ENCODE peak calls at places on chromosomes 12 and 14, in nine cellular contexts. F is A673; T is T-cell; H is testis; J is activated CD8-positive, alpha-beta T cell treated with anti-CD3 and anti-CD28 coated beads, Interleukin-2, amount 10 ng/mL, durations not matched to agents 7 days and 5 days; N is tibial nerve; V is AG08395; L is GM20000; Z is HFFc6. D is an unnamed sample.

GRCh38 chr14:41062826-41063225 is 543.9 kb upstream of the LRFN5 start:
- DNase-seq in V (no peak), L (no peak), F (no peak), N (no peak), Z (no peak), T (no peak), H (no peak), J (no peak), D (no peak)

GRCh38 chr12:15788266-15789214 is 648 bp downstream of the EPS8 start:
- DNase-seq in F (peak), V (peak), H (peak), T (peak), J (peak), L (peak), N (peak), Z (no peak), D (no peak)

GRCh38 chr14:51004801-51005526 is 60.7 kb upstream of the PYGL start:
- DNase-seq in Z (no peak), H (no peak), N (no peak), L (no peak), V (peak), F (no peak), J (no peak), T (no peak), D (no peak)

GRCh38 chr12:68877583-68877982 is 55.4 kb downstream of the CPM start:
- DNase-seq in H (no peak), Z (no peak), V (no peak), T (no peak), L (no peak), F (no peak), N (no peak), J (no peak), D (no peak)

GRCh38 chr12:6547566-6547965 is 8.3 kb downstream of the IFFO1 start:
- DNase-seq in N (no peak), T (no peak), H (no peak), L (no peak), J (no peak), V (no peak), Z (no peak), F (no peak), D (no peak)

GRCh38 chr14:68495101-68495637 is 297.7 kb downstream of the ZFP36L1 start:
- DNase-seq in N (no peak), H (no peak), Z (no peak), V (no peak), L (no peak), F (no peak), T (peak), J (no peak), D (no peak)

GRCh38 chr14:69405762-69406161 is 7.3 kb downstream of the SLC39A9 start:
- DNase-seq in V (no peak), Z (no peak), T (no peak), F (no peak), J (no peak), L (no peak), N (no peak), H (no peak), D (no peak)

GRCh38 chr14:74973003-74973614 is 17.7 kb upstream of the PGF start:
- DNase-seq in T (peak), F (no peak), N (no peak), J (peak), H (no peak), L (no peak), Z (no peak), V (no peak), D (no peak)

GRCh38 chr12:2244013-2244861 is 191.4 kb downstream of the CACNA1C start:
- DNase-seq in J (no peak), F (peak), H (no peak), Z (peak), L (no peak), N (no peak), V (peak), T (no peak), D (no peak)

GRCh38 chr12:27123642-27124041 is 41.3 kb upstream of the C12orf71 start:
- DNase-seq in Z (no peak), T (no peak), H (no peak), V (no peak), N (no peak), L (peak), J (no peak), F (peak), D (no peak)

GRCh38 chr12:80195143-80195726 is 95.9 kb downstream of the OTOGL start:
- DNase-seq in Z (peak), N (no peak), L (peak), F (peak), T (no peak), H (peak), J (no peak), V (peak), D (no peak)

GRCh38 chr12:29754235-29755189 is 29.2 kb downstream of the TMTC1 start:
- DNase-seq in J (no peak), T (no peak), H (no peak), V (no peak), Z (no peak), N (no peak), F (peak), L (no peak), D (no peak)

GRCh38 chr12:101436146-101436545 is 28.6 kb upstream of the ARL1 start:
- DNase-seq in V (no peak), H (no peak), Z (no peak), N (no peak), J (no peak), F (no peak), T (no peak), L (no peak), D (no peak)

GRCh38 chr14:75282166-75282547 is 3.5 kb downstream of the FOS start:
- DNase-seq in H (no peak), T (no peak), Z (no peak), V (no peak), N (no peak), L (no peak), J (no peak), F (no peak), D (no peak)

GRCh38 chr14:91414475-91415342 is 2.9 kb downstream of the CCDC88C start:
- DNase-seq in J (no peak), V (no peak), L (no peak), H (no peak), N (no peak), Z (no peak), F (no peak), T (no peak), D (no peak)

GRCh38 chr14:104011824-104012517 is 69.6 kb upstream of the RD3L start:
- DNase-seq in H (no peak), N (no peak), V (no peak), Z (no peak), F (no peak), T (no peak), L (no peak), J (no peak), D (no peak)

GRCh38 chr14:74508844-74509428 is 15.4 kb downstream of the ISCA2 start:
- DNase-seq in H (no peak), L (no peak), V (no peak), T (no peak), Z (no peak), J (no peak), F (no peak), N (no peak), D (no peak)

GRCh38 chr14:102805454-102805891 is 28.2 kb downstream of the TRAF3 start:
- DNase-seq in V (peak), H (no peak), Z (peak), T (peak), N (no peak), F (no peak), L (no peak), J (peak), D (no peak)

GRCh38 chr14:64738306-64738879 is 34.2 kb downstream of the PLEKHG3 start:
- DNase-seq in N (no peak), V (no peak), Z (no peak), F (no peak), T (no peak), H (no peak), L (no peak), J (no peak), D (no peak)

GRCh38 chr12:67919406-67919805 is 69.8 kb upstream of the IFNG-AS1 start:
- DNase-seq in N (no peak), T (no peak), Z (peak), V (peak), L (no peak), J (no peak), F (no peak), H (no peak), D (no peak)

GRCh38 chr12:89157413-89157812 is 194.9 kb downstream of the DUSP6 start:
- DNase-seq in V (no peak), H (no peak), N (no peak), F (no peak), J (no peak), T (no peak), Z (no peak), L (no peak), D (no peak)

GRCh38 chr12:44873898-44874297 is 2.2 kb downstream of the NELL2 start:
- DNase-seq in T (no peak), L (peak), Z (peak), N (no peak), H (no peak), J (no peak), F (peak), V (peak), D (no peak)

GRCh38 chr12:26150737-26151450 is 26.1 kb upstream of the BHLHE41 start:
- DNase-seq in V (peak), F (no peak), T (no peak), Z (peak), H (no peak), N (no peak), J (no peak), L (no peak), D (no peak)

GRCh38 chr12:48028541-48029400 is 24.5 kb upstream of the COL2A1 start:
- DNase-seq in L (no peak), F (no peak), H (no peak), T (no peak), V (no peak), Z (no peak), J (no peak), N (no peak), D (no peak)

GRCh38 chr12:120235369-120236123 is 30.0 kb downstream of the PXN start:
- DNase-seq in J (no peak), Z (no peak), T (no peak), F (peak), V (no peak), N (no peak), L (no peak), H (no peak), D (no peak)

GRCh38 chr14:58747181-58747580 is 109.4 kb downstream of the DACT1 start:
- DNase-seq in L (no peak), J (no peak), H (peak), T (no peak), N (peak), V (peak), Z (peak), F (no peak), D (no peak)

GRCh38 chr12:10140001-10140400 is 10.0 kb upstream of the CLEC7A start:
- DNase-seq in L (peak), F (peak), N (no peak), J (peak), Z (peak), T (peak), H (peak), V (peak), D (no peak)

GRCh38 chr12:2528001-2528400 is 266.8 kb upstream of the FKBP4 start:
- DNase-seq in V (no peak), Z (no peak), H (no peak), T (no peak), J (no peak), N (no peak), L (no peak), F (no peak), D (no peak)

GRCh38 chr14:24441904-24442239 is 704 bp downstream of the SDR39U1 start:
- DNase-seq in H (no peak), Z (no peak), J (peak), L (no peak), T (no peak), F (no peak), N (no peak), V (no peak), D (no peak)

D was measured in NCI-H1048.